ENCODE peak calls at places on chromosome 13, in four cellular contexts. One of them, this sample, is unnamed.

GRCh38 chr13:111241006-111241755 is 79.3 kb upstream of the TEX29 start:
- DNase-seq in pancreas: no peak
- DNase-seq in ovary: no peak
- DNase-seq in left lung: no peak
- DNase-seq in this sample: no peak

GRCh38 chr13:110506859-110507566 is 54.5 kb downstream of the RAB20 start:
- DNase-seq in pancreas: peak; percentile 93
- DNase-seq in ovary: peak; percentile 88
- DNase-seq in left lung: peak; percentile 77
- DNase-seq in this sample: peak; percentile 86

GRCh38 chr13:30689752-30690151 is 45.6 kb upstream of the ALOX5AP start:
- DNase-seq in pancreas: no peak
- DNase-seq in ovary: no peak
- DNase-seq in left lung: no peak
- DNase-seq in this sample: no peak

GRCh38 chr13:43293986-43294880 is 270.8 kb downstream of the DNAJC15 start:
- DNase-seq in pancreas: no peak
- DNase-seq in ovary: no peak
- DNase-seq in left lung: no peak
- DNase-seq in this sample: no peak

GRCh38 chr13:105464249-105464648 is 1071.2 kb downstream of the EFNB2 start:
- DNase-seq in pancreas: no peak
- DNase-seq in ovary: no peak
- DNase-seq in left lung: no peak
- DNase-seq in this sample: no peak

GRCh38 chr13:104015646-104016396 is 949.6 kb upstream of the SLC10A2 start:
- DNase-seq in pancreas: no peak
- DNase-seq in ovary: no peak
- DNase-seq in left lung: no peak
- DNase-seq in this sample: no peak

GRCh38 chr13:27264181-27264580 is 6.4 kb upstream of the RASL11A start:
- DNase-seq in pancreas: no peak
- DNase-seq in ovary: no peak
- DNase-seq in left lung: no peak
- DNase-seq in this sample: no peak

GRCh38 chr13:31310781-31311180 is 111.0 kb downstream of the B3GLCT start:
- DNase-seq in pancreas: no peak
- DNase-seq in ovary: no peak
- DNase-seq in left lung: no peak
- DNase-seq in this sample: no peak

GRCh38 chr13:97440598-97440997 is 6.6 kb downstream of the RAP2A start:
- DNase-seq in pancreas: no peak
- DNase-seq in ovary: no peak
- DNase-seq in left lung: no peak
- DNase-seq in this sample: no peak

GRCh38 chr13:105541565-105541964 is 993.9 kb downstream of the EFNB2 start:
- DNase-seq in pancreas: no peak
- DNase-seq in ovary: no peak
- DNase-seq in left lung: no peak
- DNase-seq in this sample: no peak

GRCh38 chr13:51455532-51455931 is 2.7 kb upstream of the INTS6 start:
- DNase-seq in pancreas: peak; percentile 22
- DNase-seq in ovary: no peak
- DNase-seq in left lung: no peak
- DNase-seq in this sample: no peak

GRCh38 chr13:27261376-27261775 is 9.3 kb upstream of the RASL11A start:
- DNase-seq in pancreas: no peak
- DNase-seq in ovary: no peak
- DNase-seq in left lung: no peak
- DNase-seq in this sample: no peak

GRCh38 chr13:65530688-65531087 is 1699.4 kb downstream of the PCDH9 start:
- DNase-seq in pancreas: no peak
- DNase-seq in ovary: no peak
- DNase-seq in left lung: no peak
- DNase-seq in this sample: no peak

GRCh38 chr13:59982631-59983382 is 180.9 kb downstream of the DIAPH3 start:
- DNase-seq in pancreas: no peak
- DNase-seq in ovary: no peak
- DNase-seq in left lung: no peak
- DNase-seq in this sample: no peak

GRCh38 chr13:70339738-70340137 is 231.5 kb upstream of the KLHL1 start:
- DNase-seq in pancreas: peak; percentile 41
- DNase-seq in ovary: no peak
- DNase-seq in left lung: no peak
- DNase-seq in this sample: no peak

GRCh38 chr13:44259045-44260042 is 114.3 kb upstream of the SERP2 start:
- DNase-seq in pancreas: no peak
- DNase-seq in ovary: no peak
- DNase-seq in left lung: peak; percentile 68
- DNase-seq in this sample: peak; percentile 68

GRCh38 chr13:93098972-93099371 is 127.6 kb upstream of the GPC6 start:
- DNase-seq in pancreas: peak; percentile 10
- DNase-seq in ovary: no peak
- DNase-seq in left lung: no peak
- DNase-seq in this sample: no peak

GRCh38 chr13:27631156-27631555 is 9.5 kb downstream of the POLR1D start:
- DNase-seq in pancreas: no peak
- DNase-seq in ovary: no peak
- DNase-seq in left lung: no peak
- DNase-seq in this sample: no peak

GRCh38 chr13:39451860-39452301 is 151.1 kb downstream of the LHFPL6 start:
- DNase-seq in pancreas: no peak
- DNase-seq in ovary: peak; percentile 50
- DNase-seq in left lung: no peak
- DNase-seq in this sample: no peak

GRCh38 chr13:49300716-49301589 is 53.2 kb downstream of the CDADC1 start:
- DNase-seq in pancreas: peak; percentile 63
- DNase-seq in ovary: peak; percentile 60
- DNase-seq in left lung: peak; percentile 50
- DNase-seq in this sample: peak; percentile 57

GRCh38 chr13:84912720-84913119 is 886.5 kb downstream of the SLITRK6 start:
- DNase-seq in pancreas: no peak
- DNase-seq in ovary: no peak
- DNase-seq in left lung: no peak
- DNase-seq in this sample: no peak

GRCh38 chr13:84917252-84917878 is 881.9 kb downstream of the SLITRK6 start:
- DNase-seq in pancreas: no peak
- DNase-seq in ovary: no peak
- DNase-seq in left lung: no peak
- DNase-seq in this sample: no peak
- H3K27ac ChIP-seq in pancreas: no peak overlapping the region
- H3K27ac ChIP-seq in ovary: no peak overlapping the region
- H3K27ac ChIP-seq in left lung: no peak overlapping the region
- H3K27ac ChIP-seq in this sample: no peak overlapping the region

DNA sequence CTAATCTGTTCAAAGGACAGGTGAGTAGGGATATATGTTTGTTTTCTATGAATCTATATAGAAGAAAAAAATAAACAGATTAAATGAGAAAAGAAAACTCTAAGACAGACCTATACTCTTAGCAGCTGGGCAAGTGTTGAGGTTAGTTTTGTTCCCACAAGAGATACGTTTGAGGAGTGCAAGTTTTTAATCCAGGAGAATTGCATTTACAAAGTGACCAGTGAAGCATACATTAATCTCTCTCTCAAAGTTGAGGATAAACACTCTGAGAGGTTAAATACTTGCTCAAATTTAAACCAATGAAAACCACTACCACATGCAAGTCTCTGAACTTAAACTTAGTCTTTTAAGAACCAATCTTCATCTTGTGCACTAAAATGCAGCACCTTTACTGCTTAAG is 930.5 kb upstream of the MIR17HG start:
- DNase-seq in pancreas: no peak
- DNase-seq in ovary: no peak
- DNase-seq in left lung: no peak
- DNase-seq in this sample: no peak
- H3K27ac ChIP-seq in pancreas: no peak overlapping the region
- H3K27ac ChIP-seq in ovary: no peak overlapping the region
- H3K27ac ChIP-seq in left lung: no peak overlapping the region
- H3K27ac ChIP-seq in this sample: no peak overlapping the region

DNA sequence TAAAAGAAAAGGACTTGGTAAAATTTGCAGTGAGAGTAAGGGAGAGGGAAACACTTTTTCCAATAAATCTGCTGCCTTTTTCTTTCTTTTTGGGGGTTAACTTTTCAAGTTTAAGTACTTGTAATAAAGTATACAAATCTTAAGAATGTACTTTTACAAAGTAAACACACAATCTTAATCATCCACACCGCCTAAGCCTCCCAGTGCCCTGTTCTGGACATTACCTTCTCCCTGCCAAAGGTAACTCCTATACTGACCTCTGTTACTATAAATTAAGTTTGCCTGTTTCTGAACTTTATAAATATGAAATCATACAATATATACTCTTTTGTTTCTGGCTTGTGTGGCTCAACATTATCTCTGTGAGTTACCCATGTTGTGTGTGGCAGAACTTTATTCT is 137.9 kb downstream of the RGCC start:
- DNase-seq in pancreas: no peak
- DNase-seq in ovary: no peak
- DNase-seq in left lung: no peak
- DNase-seq in this sample: no peak
- H3K27ac ChIP-seq in pancreas: no peak overlapping the region
- H3K27ac ChIP-seq in ovary: no peak overlapping the region
- H3K27ac ChIP-seq in left lung: no peak overlapping the region
- H3K27ac ChIP-seq in this sample: no peak overlapping the region

GRCh38 chr13:114153485-114154080 is 21.2 kb upstream of the RASA3 start:
- DNase-seq in pancreas: no peak
- DNase-seq in ovary: no peak
- DNase-seq in left lung: no peak
- DNase-seq in this sample: no peak
- H3K27ac ChIP-seq in pancreas: no peak overlapping the region
- H3K27ac ChIP-seq in ovary: no peak overlapping the region
- H3K27ac ChIP-seq in left lung: no peak overlapping the region
- H3K27ac ChIP-seq in this sample: no peak overlapping the region

GRCh38 chr13:112586334-112586733 is 1.6 kb downstream of the TUBGCP3 start:
- DNase-seq in pancreas: no peak
- DNase-seq in ovary: no peak
- DNase-seq in left lung: no peak
- DNase-seq in this sample: no peak
- H3K27ac ChIP-seq in pancreas: no peak overlapping the region
- H3K27ac ChIP-seq in ovary: no peak overlapping the region
- H3K27ac ChIP-seq in left lung: no peak overlapping the region
- H3K27ac ChIP-seq in this sample: no peak overlapping the region

GRCh38 chr13:73171926-73172325 is 113.1 kb downstream of the KLF5 start:
- DNase-seq in pancreas: no peak
- DNase-seq in ovary: no peak
- DNase-seq in left lung: no peak
- DNase-seq in this sample: no peak
- H3K27ac ChIP-seq in pancreas: no peak overlapping the region
- H3K27ac ChIP-seq in ovary: no peak overlapping the region
- H3K27ac ChIP-seq in left lung: no peak overlapping the region
- H3K27ac ChIP-seq in this sample: no peak overlapping the region

DNA sequence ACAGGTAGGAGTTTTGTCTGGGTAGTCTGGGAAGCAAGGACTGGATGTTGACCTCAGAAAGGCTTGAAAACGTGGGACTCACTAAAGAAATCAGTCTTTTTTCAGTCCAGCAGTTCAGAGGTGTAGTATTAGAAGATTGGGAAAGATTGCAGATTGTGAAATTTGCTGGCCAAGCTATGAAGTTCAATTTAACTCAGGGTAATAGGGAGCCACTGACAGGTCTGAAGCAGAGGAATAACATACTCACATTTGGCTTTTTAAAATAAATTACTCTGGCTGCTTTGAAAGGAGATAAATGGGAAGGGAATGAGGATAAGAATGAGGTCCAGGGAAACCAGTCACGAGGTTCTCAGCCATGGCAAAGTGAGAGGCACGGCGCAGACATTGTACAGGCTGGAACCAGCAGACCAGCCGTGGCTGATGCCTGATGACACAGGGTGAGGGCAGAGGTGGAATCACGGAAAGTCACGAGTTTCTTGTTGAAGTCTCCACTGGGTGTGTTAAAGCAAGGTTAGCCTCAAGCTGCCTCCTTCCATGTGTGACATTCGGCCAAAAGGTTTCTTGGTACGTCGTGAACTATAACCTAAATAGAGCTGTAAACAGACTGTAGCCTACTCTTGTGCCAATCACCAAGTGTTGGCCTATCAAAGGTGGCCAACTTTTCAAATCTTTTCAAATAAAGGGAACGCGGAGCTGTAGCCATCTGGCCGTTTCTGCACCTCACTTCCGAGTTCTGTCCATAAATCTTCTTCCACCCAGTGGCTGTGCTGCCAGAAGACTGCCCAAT is 377.6 kb downstream of the IRS2 start:
- DNase-seq in pancreas: no peak
- DNase-seq in ovary: no peak
- DNase-seq in left lung: no peak
- DNase-seq in this sample: no peak
- H3K27ac ChIP-seq in pancreas: no peak overlapping the region
- H3K27ac ChIP-seq in ovary: no peak overlapping the region
- H3K27ac ChIP-seq in left lung: no peak overlapping the region
- H3K27ac ChIP-seq in this sample: no peak overlapping the region

GRCh38 chr13:20401958-20402856 is 123.5 kb downstream of the CRYL1 start:
- DNase-seq in pancreas: no peak
- DNase-seq in ovary: no peak
- DNase-seq in left lung: no peak
- DNase-seq in this sample: no peak
- H3K27ac ChIP-seq in pancreas: no peak overlapping the region
- H3K27ac ChIP-seq in ovary: no peak overlapping the region
- H3K27ac ChIP-seq in left lung: no peak overlapping the region
- H3K27ac ChIP-seq in this sample: no peak overlapping the region

DNA sequence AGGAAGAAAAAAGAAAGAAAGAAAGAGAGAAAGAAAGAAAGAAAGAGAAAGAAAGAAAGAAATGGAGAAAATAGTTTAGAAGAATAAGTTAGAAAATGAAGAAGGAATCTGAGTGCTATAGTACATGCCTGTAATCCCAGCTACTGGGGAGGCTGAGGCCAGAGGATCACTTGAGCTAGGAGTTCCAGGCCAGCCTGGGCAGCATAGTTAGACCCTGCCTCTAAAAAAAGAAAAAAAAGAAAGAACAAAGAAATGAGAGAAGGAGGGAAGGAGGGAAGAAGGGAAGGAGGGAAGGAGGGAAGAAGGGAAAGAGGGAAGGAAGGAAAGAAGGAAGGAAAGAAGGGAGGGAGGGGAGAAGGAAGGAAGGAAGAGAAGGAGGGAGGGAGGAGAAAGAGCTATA is 1339.8 kb downstream of the OLFM4 start:
- DNase-seq in pancreas: no peak
- DNase-seq in ovary: no peak
- DNase-seq in left lung: no peak
- DNase-seq in this sample: no peak
- H3K27ac ChIP-seq in pancreas: no peak overlapping the region
- H3K27ac ChIP-seq in ovary: no peak overlapping the region
- H3K27ac ChIP-seq in left lung: no peak overlapping the region
- H3K27ac ChIP-seq in this sample: no peak overlapping the region

GRCh38 chr13:24923305-24923640 is 159.3 kb downstream of the RNF17 start:
- DNase-seq in pancreas: no peak
- DNase-seq in ovary: no peak
- DNase-seq in left lung: no peak
- DNase-seq in this sample: no peak
- H3K27ac ChIP-seq in pancreas: peak overlapping the region; percentile 83
- H3K27ac ChIP-seq in ovary: peak overlapping the region; percentile 90
- H3K27ac ChIP-seq in left lung: peak overlapping the region; percentile 98
- H3K27ac ChIP-seq in this sample: peak overlapping the region; percentile 91